ENCODE peak calls at places on chromosomes 11 and 22, in five cellular contexts. I, K, S, O and R are unnamed samples.

GRCh38 chr11:90476442-90477007 is 253.7 kb upstream of the CHORDC1 start:
- DNase-seq in I (no peak), K (no peak), S (peak; percentile 57), O (no peak), R (no peak)

GRCh38 chr11:67372232-67372992 is 986 bp downstream of the CLCF1 start:
- DNase-seq in I (no peak), K (no peak), S (peak; percentile 72), O (no peak), R (no peak)

GRCh38 chr11:67031791-67032561 is 9.0 kb downstream of the SYT12 start:
- DNase-seq in I (no peak), K (no peak), S (no peak), O (no peak), R (no peak)

GRCh38 chr11:8362899-8363298 is 99.2 kb upstream of the LMO1 start:
- DNase-seq in I (no peak), K (no peak), S (no peak), O (no peak), R (no peak)

GRCh38 chr22:40436460-40437431 is 66.4 kb downstream of the SGSM3 start:
- DNase-seq in I (no peak), K (peak; percentile 63), S (peak; percentile 74), O (no peak), R (no peak)

GRCh38 chr11:47847892-47848635 is at the start of gene NUP160:
- DNase-seq in I (peak; percentile 69), K (peak; percentile 40), S (peak; percentile 94), O (peak; percentile 82), R (peak; percentile 71)

GRCh38 chr22:25970996-25971811 is 198.1 kb upstream of the SEZ6L start:
- DNase-seq in I (no peak), K (no peak), S (peak; percentile 24), O (no peak), R (no peak)

GRCh38 chr11:116336540-116336939 is 436.2 kb downstream of the BUD13 start:
- DNase-seq in I (no peak), K (no peak), S (no peak), O (no peak), R (no peak)

GRCh38 chr11:416757-417621 is 2.2 kb upstream of the SIGIRR start:
- DNase-seq in I (no peak), K (peak; percentile 16), S (peak; percentile 64), O (no peak), R (no peak)

GRCh38 chr22:49525776-49526535 is 301.7 kb downstream of the BRD1 start:
- DNase-seq in I (no peak), K (no peak), S (no peak), O (no peak), R (no peak)

GRCh38 chr11:10540546-10540914 is 457 bp downstream of the RNF141 start:
- DNase-seq in I (no peak), K (peak; percentile 17), S (peak; percentile 79), O (no peak), R (no peak)

GRCh38 chr11:105829084-105829483 is 193.0 kb downstream of the MSANTD4 start:
- DNase-seq in I (peak; percentile 9), K (no peak), S (no peak), O (no peak), R (no peak)

GRCh38 chr11:111586305-111586915 is 15.8 kb upstream of the SIK2 start:
- DNase-seq in I (no peak), K (peak; percentile 56), S (peak; percentile 75), O (no peak), R (no peak)

GRCh38 chr11:17744151-17744940 is 9.8 kb downstream of the KCNC1 start:
- DNase-seq in I (no peak), K (no peak), S (no peak), O (no peak), R (no peak)

GRCh38 chr11:65565624-65566453 is 4.4 kb upstream of the ZNRD2 start:
- DNase-seq in I (no peak), K (no peak), S (peak; percentile 62), O (no peak), R (peak; percentile 51)